ENCODE peak calls at places on chromosomes 11 and 22, in eight cellular contexts. E is stromal cell of bone marrow; S is stimulated activated naive B cell treated with anti-CD40 and anti-IgM and Interleukin-4, amounts not matched to agents 10 μg/mL and 1 μg/mL and 100 μg/mL, for 72 hours; Q is NCI-H82; P is smooth muscle cell of the brain vasculature; J is brain microvascular endothelial cell; B is transverse colon; U is mucosa of gallbladder. G is an unnamed sample.

GRCh38 chr11:17648528-17648927 is 70.8 kb upstream of the MYOD1 start:
- DNase-seq in Q (peak; percentile 17), B (no peak), E (no peak), U (no peak), P (no peak), S (no peak), J (no peak), G (peak; percentile 13)

GRCh38 chr11:1349074-1349931 is 39.9 kb upstream of the TOLLIP start:
- DNase-seq in E (no peak), B (no peak), U (no peak), Q (no peak), J (no peak), P (no peak), S (no peak), G (no peak)

GRCh38 chr11:59365621-59366020 is 6.9 kb downstream of the OR5AN1 start:
- DNase-seq in J (no peak), P (no peak), Q (no peak), B (no peak), S (no peak), U (no peak), E (no peak), G (no peak)

GRCh38 chr11:504053-504993 is 2.7 kb downstream of the RNH1 start:
- DNase-seq in B (peak; percentile 38), Q (no peak), E (peak; percentile 59), U (no peak), S (no peak), P (no peak), J (no peak), G (no peak)

GRCh38 chr11:1573847-1574255 is 1.8 kb upstream of the DUSP8 start:
- DNase-seq in J (no peak), Q (peak; percentile 22), E (no peak), U (peak; percentile 79), B (peak; percentile 85), S (no peak), P (no peak), G (no peak)

GRCh38 chr11:31802990-31803812 is 7.9 kb downstream of the PAX6 start:
- DNase-seq in U (peak; percentile 8), Q (no peak), S (no peak), P (no peak), B (no peak), E (no peak), J (no peak), G (no peak)

GRCh38 chr11:118319031-118319814 is 14.7 kb downstream of the CD3E start:
- DNase-seq in S (no peak), E (no peak), P (no peak), U (no peak), B (no peak), Q (no peak), J (no peak), G (no peak)

GRCh38 chr22:24146190-24146616 is 35.1 kb upstream of the SUSD2 start:
- DNase-seq in Q (peak; percentile 31), B (peak; percentile 84), P (peak; percentile 28), U (peak; percentile 51), J (peak; percentile 15), S (no peak), E (peak; percentile 68), G (peak; percentile 25)

GRCh38 chr11:47087801-47088200 is 88.9 kb downstream of the ARFGAP2 start:
- DNase-seq in S (no peak), E (no peak), B (no peak), Q (no peak), U (no peak), P (no peak), J (no peak), G (no peak)

GRCh38 chr11:128058580-128059208 is 528.7 kb downstream of the ETS1 start:
- DNase-seq in U (no peak), B (no peak), E (no peak), P (no peak), S (no peak), Q (no peak), J (no peak), G (no peak)

GRCh38 chr22:17706451-17706900 is 67.8 kb downstream of the BID start:
- DNase-seq in B (peak; percentile 54), J (peak; percentile 95), Q (no peak), S (peak; percentile 55), P (peak; percentile 88), U (peak; percentile 70), E (peak; percentile 95), G (no peak)